ENCODE peak calls at places on chromosomes 3 and 15, in four cellular contexts. One of them, this sample, is unnamed.

GRCh38 chr3:152402698-152403456 is 134.1 kb downstream of the MBNL1 start:
- DNase-seq in MCF 10A: no peak
- DNase-seq in AG04450: no peak
- DNase-seq in cardiac muscle cell: no peak
- DNase-seq in this sample: no peak

GRCh38 chr3:194632211-194632982 is 822 bp downstream of the TMEM44 start:
- DNase-seq in MCF 10A: peak; percentile 54
- DNase-seq in AG04450: no peak
- DNase-seq in cardiac muscle cell: peak; percentile 51
- DNase-seq in this sample: no peak

GRCh38 chr3:12769761-12770160 is 10.7 kb upstream of the TMEM40 start:
- DNase-seq in MCF 10A: no peak
- DNase-seq in AG04450: no peak
- DNase-seq in cardiac muscle cell: no peak
- DNase-seq in this sample: no peak

GRCh38 chr15:50145451-50145872 is 26.4 kb upstream of the ATP8B4 start:
- DNase-seq in MCF 10A: peak; percentile 75
- DNase-seq in AG04450: peak; percentile 65
- DNase-seq in cardiac muscle cell: peak; percentile 91
- DNase-seq in this sample: no peak

GRCh38 chr3:145144361-145144760 is 1016.6 kb downstream of the PLOD2 start:
- DNase-seq in MCF 10A: no peak
- DNase-seq in AG04450: no peak
- DNase-seq in cardiac muscle cell: no peak
- DNase-seq in this sample: no peak

GRCh38 chr3:172194702-172195392 is 155.5 kb downstream of the FNDC3B start:
- DNase-seq in MCF 10A: no peak
- DNase-seq in AG04450: no peak
- DNase-seq in cardiac muscle cell: peak; percentile 69
- DNase-seq in this sample: no peak

GRCh38 chr3:139473155-139473771 is 3.1 kb downstream of the RBP2 start:
- DNase-seq in MCF 10A: no peak
- DNase-seq in AG04450: no peak
- DNase-seq in cardiac muscle cell: no peak
- DNase-seq in this sample: no peak

GRCh38 chr15:38042707-38043445 is 108.4 kb downstream of the TMCO5A start:
- DNase-seq in MCF 10A: no peak
- DNase-seq in AG04450: no peak
- DNase-seq in cardiac muscle cell: peak; percentile 32
- DNase-seq in this sample: no peak

GRCh38 chr3:24242012-24242698 is 252.5 kb downstream of the THRB start:
- DNase-seq in MCF 10A: peak; percentile 76
- DNase-seq in AG04450: no peak
- DNase-seq in cardiac muscle cell: peak; percentile 95
- DNase-seq in this sample: no peak

GRCh38 chr3:156533205-156533604 is 21.7 kb downstream of the SSR3 start:
- DNase-seq in MCF 10A: no peak
- DNase-seq in AG04450: no peak
- DNase-seq in cardiac muscle cell: no peak
- DNase-seq in this sample: no peak

GRCh38 chr3:66789584-66790237 is 208.4 kb upstream of the KBTBD8 start:
- DNase-seq in MCF 10A: no peak
- DNase-seq in AG04450: no peak
- DNase-seq in cardiac muscle cell: no peak
- DNase-seq in this sample: no peak

GRCh38 chr3:38560284-38560683 is 64.1 kb downstream of the EXOG start:
- DNase-seq in MCF 10A: no peak
- DNase-seq in AG04450: no peak
- DNase-seq in cardiac muscle cell: no peak
- DNase-seq in this sample: no peak

DNA sequence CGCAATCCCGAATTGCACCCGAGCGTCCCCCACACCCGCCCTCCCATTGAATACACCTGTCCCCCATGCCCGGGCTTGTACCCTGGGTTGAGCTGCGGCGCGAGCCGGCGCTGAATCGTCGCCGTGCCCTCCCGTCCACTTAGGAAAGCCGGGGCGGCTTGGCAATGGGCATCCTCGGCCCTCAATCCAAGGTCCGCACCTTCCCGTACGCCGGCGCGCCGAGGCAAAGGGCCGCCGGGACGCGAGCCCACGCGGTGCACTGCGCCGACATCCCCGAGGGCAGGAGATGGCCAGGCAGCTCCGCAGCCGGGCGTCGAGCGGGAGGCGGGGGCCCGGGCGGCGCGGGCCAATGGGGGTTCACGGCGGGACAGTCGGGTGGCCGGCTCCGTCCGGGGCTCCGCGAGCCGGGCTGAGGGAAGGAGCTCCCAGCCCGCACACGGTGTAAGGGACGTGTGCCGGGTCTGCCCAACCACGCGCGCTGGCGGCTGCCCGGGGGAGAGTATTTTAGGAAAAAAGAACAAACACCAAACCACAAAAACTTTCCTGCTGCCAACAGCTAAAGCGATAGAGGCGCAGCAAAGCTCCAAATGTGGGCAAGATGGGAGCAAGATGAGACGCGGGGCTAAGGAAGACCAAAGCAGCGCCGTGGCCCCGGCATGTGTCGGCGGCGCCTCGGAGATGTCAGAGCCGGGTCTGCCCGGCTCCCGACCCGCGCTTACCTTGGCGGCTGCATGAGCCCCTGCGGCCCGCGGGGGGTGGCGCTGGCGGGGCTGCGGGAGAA is 621 bp downstream of the RGMA start:
- DNase-seq in MCF 10A: peak; percentile 30
- DNase-seq in AG04450: no peak
- DNase-seq in cardiac muscle cell: peak; percentile 15
- DNase-seq in this sample: no peak
- TF ChIP-seq CTCF in MCF 10A: no peak
- TF ChIP-seq CTCF in AG04450: no peak
- TF ChIP-seq CTCF in cardiac muscle cell: no peak
- TF ChIP-seq CTCF in this sample: no peak

DNA sequence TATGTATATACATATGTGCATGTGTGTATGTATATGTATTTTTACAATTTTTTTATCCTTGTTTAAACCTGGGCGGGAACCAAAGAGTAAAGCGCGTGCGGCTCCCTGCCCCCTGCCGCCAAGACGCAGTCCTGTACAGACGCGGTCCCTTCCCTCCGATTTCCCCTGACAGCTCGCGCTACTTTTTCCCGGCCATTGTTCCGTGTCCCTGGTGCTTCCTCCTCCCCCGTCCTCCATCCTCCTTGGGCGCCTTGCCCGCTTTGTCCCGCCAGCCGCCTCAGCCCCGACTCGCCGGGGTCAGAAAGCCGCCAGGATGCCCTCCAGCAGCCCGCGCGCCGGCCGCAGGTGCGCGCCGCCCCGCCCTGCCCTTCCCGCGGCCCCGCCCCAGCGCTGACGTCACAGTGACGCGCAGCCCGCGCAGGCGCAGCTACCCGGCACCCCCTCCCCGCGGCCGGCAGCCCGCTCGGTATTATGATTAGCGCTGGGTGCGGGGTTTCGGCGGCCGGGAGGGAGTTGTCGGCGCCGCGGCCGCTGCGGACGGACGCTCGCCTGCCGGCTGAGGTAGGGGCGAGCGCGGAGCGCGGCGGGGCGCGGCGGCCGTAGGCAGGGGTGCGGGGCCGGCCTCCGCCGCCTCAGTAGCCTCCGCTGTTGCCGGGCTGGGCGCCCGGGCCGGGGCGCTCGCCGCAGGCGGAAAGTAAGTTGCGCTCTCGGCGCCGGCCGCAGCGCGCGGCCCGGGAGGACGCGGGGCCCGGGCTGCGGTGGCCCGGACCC is at the start of gene SNRK:
- DNase-seq in MCF 10A: peak; percentile 77
- DNase-seq in AG04450: peak; percentile 13
- DNase-seq in cardiac muscle cell: peak; percentile 80
- DNase-seq in this sample: peak; percentile 98
- TF ChIP-seq CTCF in MCF 10A: peak; percentile 16
- TF ChIP-seq CTCF in AG04450: peak; percentile 42
- TF ChIP-seq CTCF in cardiac muscle cell: peak; percentile 28
- TF ChIP-seq CTCF in this sample: no peak

GRCh38 chr3:90092994-90093393 is 985.6 kb downstream of the EPHA3 start:
- DNase-seq in MCF 10A: peak; percentile 39
- DNase-seq in AG04450: no peak
- DNase-seq in cardiac muscle cell: peak; percentile 50
- DNase-seq in this sample: no peak

GRCh38 chr3:90091557-90091956 is 984.1 kb downstream of the EPHA3 start:
- DNase-seq in MCF 10A: peak; percentile 54
- DNase-seq in AG04450: no peak
- DNase-seq in cardiac muscle cell: peak; percentile 82
- DNase-seq in this sample: no peak
- TF ChIP-seq CTCF in MCF 10A: peak; percentile 77
- TF ChIP-seq CTCF in AG04450: peak; percentile 49
- TF ChIP-seq CTCF in cardiac muscle cell: peak; percentile 57
- TF ChIP-seq CTCF in this sample: no peak

GRCh38 chr15:33623010-33623409 is 312.2 kb downstream of the RYR3 start:
- DNase-seq in MCF 10A: no peak
- DNase-seq in AG04450: no peak
- DNase-seq in cardiac muscle cell: no peak
- DNase-seq in this sample: no peak
- TF ChIP-seq CTCF in MCF 10A: no peak
- TF ChIP-seq CTCF in AG04450: no peak
- TF ChIP-seq CTCF in cardiac muscle cell: no peak
- TF ChIP-seq CTCF in this sample: no peak

GRCh38 chr15:67827561-67828378 is 2.5 kb downstream of the SKOR1 start:
- DNase-seq in MCF 10A: no peak
- DNase-seq in AG04450: no peak
- DNase-seq in cardiac muscle cell: no peak
- DNase-seq in this sample: no peak
- TF ChIP-seq CTCF in MCF 10A: no peak
- TF ChIP-seq CTCF in AG04450: no peak
- TF ChIP-seq CTCF in cardiac muscle cell: no peak
- TF ChIP-seq CTCF in this sample: no peak

GRCh38 chr3:170180952-170181876 is at the start of gene PHC3:
- DNase-seq in MCF 10A: peak; percentile 93
- DNase-seq in AG04450: peak; percentile 54
- DNase-seq in cardiac muscle cell: peak; percentile 93
- DNase-seq in this sample: peak; percentile 92
- TF ChIP-seq CTCF in MCF 10A: no peak
- TF ChIP-seq CTCF in AG04450: peak; percentile 5
- TF ChIP-seq CTCF in cardiac muscle cell: no peak
- TF ChIP-seq CTCF in this sample: no peak

GRCh38 chr15:63735449-63735848 is 98.3 kb downstream of the HERC1 start:
- DNase-seq in MCF 10A: no peak
- DNase-seq in AG04450: no peak
- DNase-seq in cardiac muscle cell: no peak
- DNase-seq in this sample: no peak
- TF ChIP-seq CTCF in MCF 10A: no peak
- TF ChIP-seq CTCF in AG04450: no peak
- TF ChIP-seq CTCF in cardiac muscle cell: no peak
- TF ChIP-seq CTCF in this sample: no peak

GRCh38 chr15:62254137-62254934 is 89.3 kb upstream of the C2CD4B start:
- DNase-seq in MCF 10A: peak; percentile 69
- DNase-seq in AG04450: peak; percentile 10
- DNase-seq in cardiac muscle cell: peak; percentile 77
- DNase-seq in this sample: no peak
- TF ChIP-seq CTCF in MCF 10A: peak; percentile 70
- TF ChIP-seq CTCF in AG04450: peak; percentile 85
- TF ChIP-seq CTCF in cardiac muscle cell: peak; percentile 92
- TF ChIP-seq CTCF in this sample: no peak

GRCh38 chr3:120182613-120183524 is 88.6 kb upstream of the GSK3B start:
- DNase-seq in MCF 10A: peak; percentile 80
- DNase-seq in AG04450: no peak
- DNase-seq in cardiac muscle cell: peak; percentile 71
- DNase-seq in this sample: no peak
- TF ChIP-seq CTCF in MCF 10A: peak; percentile 42
- TF ChIP-seq CTCF in AG04450: peak; percentile 49
- TF ChIP-seq CTCF in cardiac muscle cell: peak; percentile 47
- TF ChIP-seq CTCF in this sample: no peak

This sample was measured in activated B cell treated with CpG ODN at 0.5 μM for 24 hours.